ENCODE peak calls at places on chromosome 4, in five cellular contexts. Q is naive thymus-derived CD4-positive, alpha-beta T cell; D is uterus; N is HepG2; U is GM23248. X is an unnamed sample.

GRCh38 chr4:98446499-98447375 is 185.6 kb downstream of the RAP1GDS1 start:
- DNase-seq in D (no peak), U (peak; percentile 63), N (no peak), Q (no peak), X (peak; percentile 48)

GRCh38 chr4:149887091-149887490 is 71.4 kb upstream of the IQCM start:
- DNase-seq in Q (no peak), D (no peak), U (no peak), N (no peak), X (no peak)

GRCh38 chr4:35972814-35973213 is 271.5 kb downstream of the ARAP2 start:
- DNase-seq in D (no peak), N (no peak), U (no peak), Q (no peak), X (no peak)

GRCh38 chr4:41258783-41259182 is 2.1 kb downstream of the UCHL1 start:
- DNase-seq in Q (no peak), U (peak; percentile 82), D (no peak), N (peak; percentile 18), X (no peak)

GRCh38 chr4:156197216-156197615 is 243.6 kb upstream of the CTSO start:
- DNase-seq in U (no peak), Q (no peak), D (peak; percentile 31), N (no peak), X (no peak)

GRCh38 chr4:118989098-118990080 is 100.7 kb downstream of the SYNPO2 start:
- DNase-seq in D (peak; percentile 45), Q (no peak), U (peak; percentile 96), N (no peak), X (no peak)

GRCh38 chr4:110275871-110276270 is 77.5 kb upstream of the ELOVL6 start:
- DNase-seq in U (peak; percentile 60), N (no peak), Q (no peak), D (no peak), X (no peak)

GRCh38 chr4:188143731-188144130 is 4.5 kb downstream of the TRIML1 start:
- DNase-seq in N (no peak), Q (no peak), U (no peak), D (no peak), X (no peak)

GRCh38 chr4:107755841-107756356 is 35.9 kb upstream of the PAPSS1 start:
- DNase-seq in U (no peak), D (no peak), Q (no peak), N (peak; percentile 37), X (no peak)

GRCh38 chr4:147924604-147925412 is 192.9 kb downstream of the ARHGAP10 start:
- DNase-seq in D (no peak), U (peak; percentile 30), Q (no peak), N (peak; percentile 5), X (no peak)

GRCh38 chr4:84379881-84380618 is 119.0 kb downstream of the NKX6-1 start:
- DNase-seq in N (no peak), Q (no peak), U (peak; percentile 85), D (no peak), X (no peak)

GRCh38 chr4:69707807-69708206 is 52.6 kb downstream of the SULT1B1 start:
- DNase-seq in Q (no peak), U (no peak), N (no peak), D (no peak), X (no peak)

GRCh38 chr4:134777626-134778025 is 576.0 kb upstream of the PABPC4L start:
- DNase-seq in D (no peak), U (no peak), Q (no peak), N (no peak), X (no peak)

GRCh38 chr4:153747406-153747805 is 12.4 kb downstream of the RNF175 start:
- DNase-seq in D (no peak), Q (no peak), N (no peak), U (no peak), X (no peak)

GRCh38 chr4:74682567-74683359 is 111.6 kb downstream of the BTC start:
- DNase-seq in U (peak; percentile 94), N (peak; percentile 47), Q (no peak), D (no peak), X (no peak)

GRCh38 chr4:66791686-66792085 is 753.6 kb downstream of the CENPC start:
- DNase-seq in U (no peak), D (no peak), Q (no peak), N (no peak), X (no peak)

GRCh38 chr4:152352215-152352614 is 183.7 kb downstream of the FBXW7 start:
- DNase-seq in U (peak; percentile 61), D (no peak), Q (no peak), N (no peak), X (no peak)

GRCh38 chr4:61200195-61200990 is at the start of gene ADGRL3:
- DNase-seq in D (no peak), U (peak; percentile 9), Q (no peak), N (no peak), X (no peak)

DNA sequence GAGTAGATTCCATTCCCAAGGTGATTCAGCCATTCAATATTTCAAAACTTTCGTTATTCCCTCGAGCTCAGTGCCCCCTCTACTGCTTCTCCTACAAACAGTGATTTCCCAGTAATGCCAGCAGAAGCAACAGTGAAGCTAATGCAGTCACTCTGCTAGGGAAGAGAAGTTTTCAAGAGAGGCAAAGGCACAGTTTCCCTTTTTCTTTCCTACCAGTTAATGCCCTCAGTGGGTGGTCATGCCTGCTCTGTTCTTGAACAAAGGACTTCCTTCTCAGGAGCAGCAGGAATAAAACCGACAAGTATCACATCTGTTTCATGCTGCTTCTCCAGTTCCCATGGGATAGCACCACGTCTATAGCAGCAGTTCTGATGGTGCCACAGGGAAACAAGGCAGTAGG is 317.2 kb downstream of the TENM3 start:
- DNase-seq in N (no peak), Q (no peak), U (no peak), D (no peak), X (no peak)
- H3K4me3 ChIP-seq in N (no peak overlapping the region), Q (no peak overlapping the region), U (no peak overlapping the region), D (no peak overlapping the region), X (no peak overlapping the region)

DNA sequence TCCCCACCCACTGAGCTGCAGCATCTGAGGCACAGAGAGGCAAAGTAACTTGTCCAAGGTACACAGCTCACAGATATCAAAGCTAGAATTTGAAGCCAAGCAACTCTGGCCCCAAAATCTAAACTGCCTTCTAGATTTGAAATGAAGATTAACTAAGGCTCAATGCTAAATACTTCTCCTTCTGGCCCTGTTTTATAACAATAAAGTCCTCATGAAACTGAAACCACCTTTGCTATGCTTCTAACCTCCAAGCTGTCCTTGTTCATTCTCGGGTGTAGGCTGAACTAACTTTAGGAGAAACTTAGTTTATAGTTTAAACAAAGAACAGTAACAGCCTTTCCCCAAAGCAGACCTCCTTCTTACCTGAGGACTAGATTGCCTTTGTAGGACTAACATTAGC is 93.6 kb downstream of the DCTD start:
- DNase-seq in N (no peak), U (no peak), D (no peak), Q (no peak), X (no peak)
- H3K36me3 ChIP-seq in N (no peaks in the 10 kb centered on the region), U (no peaks in the 10 kb centered on the region), D (no peaks in the 10 kb centered on the region), Q (no peaks in the 10 kb centered on the region), X (no peaks in the 10 kb centered on the region)

GRCh38 chr4:124534133-124534532 is 178.4 kb downstream of the ANKRD50 start:
- DNase-seq in N (no peak), U (no peak), Q (no peak), D (no peak), X (no peak)
- H3K27ac ChIP-seq in N (no peak overlapping the region), U (no peak overlapping the region), Q (no peak overlapping the region), D (no peak overlapping the region), X (no peak overlapping the region)

DNA sequence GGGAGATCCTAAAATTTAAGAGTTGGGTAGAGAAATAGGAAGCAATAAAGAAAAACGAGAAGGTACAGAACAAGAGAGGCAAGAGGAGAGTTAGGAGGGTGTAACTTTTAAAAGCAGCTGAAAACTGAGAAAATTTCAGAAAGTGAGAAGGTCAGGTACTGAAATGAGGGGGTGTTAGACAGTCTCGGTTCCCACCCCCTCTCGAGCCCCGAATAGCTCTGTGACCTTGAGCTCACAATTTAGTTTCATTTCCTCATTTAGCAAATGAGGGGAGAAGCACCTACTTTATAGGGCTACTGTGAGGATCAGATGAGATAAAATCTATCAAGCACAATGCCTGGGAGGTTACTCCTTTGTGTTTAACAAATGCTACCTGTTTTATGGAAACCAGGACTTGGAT is 4.8 kb downstream of the UGT8 start:
- DNase-seq in N (no peak), D (no peak), Q (no peak), U (no peak), X (no peak)
- H3K4me3 ChIP-seq in N (no peak overlapping the region), D (no peak overlapping the region), Q (no peak overlapping the region), U (no peak overlapping the region), X (no peak overlapping the region)

GRCh38 chr4:17636341-17636695 is 21.9 kb downstream of the MED28 start:
- DNase-seq in N (no peak), D (no peak), U (no peak), Q (no peak), X (no peak)

GRCh38 chr4:17633600-17633999 is 19.2 kb downstream of the MED28 start:
- DNase-seq in U (no peak), D (no peak), Q (no peak), N (no peak), X (no peak)

GRCh38 chr4:17636696-17637351 is 22.4 kb downstream of the MED28 start:
- DNase-seq in N (peak; percentile 64), U (peak; percentile 86), D (peak; percentile 66), Q (peak; percentile 52), X (peak; percentile 39)

GRCh38 chr4:17639136-17639535 is 24.7 kb downstream of the MED28 start:
- DNase-seq in N (no peak), U (no peak), Q (no peak), D (no peak), X (no peak)

GRCh38 chr4:17635056-17635455 is 20.6 kb downstream of the MED28 start:
- DNase-seq in N (no peak), Q (no peak), U (no peak), D (no peak), X (no peak)
- H3K36me3 ChIP-seq in N (peaks cover 49% of the 10 kb centered on the region), Q (no peaks in the 10 kb centered on the region), U (peaks cover 40% of the 10 kb centered on the region), D (no peaks in the 10 kb centered on the region), X (peaks cover 27% of the 10 kb centered on the region)

DNA sequence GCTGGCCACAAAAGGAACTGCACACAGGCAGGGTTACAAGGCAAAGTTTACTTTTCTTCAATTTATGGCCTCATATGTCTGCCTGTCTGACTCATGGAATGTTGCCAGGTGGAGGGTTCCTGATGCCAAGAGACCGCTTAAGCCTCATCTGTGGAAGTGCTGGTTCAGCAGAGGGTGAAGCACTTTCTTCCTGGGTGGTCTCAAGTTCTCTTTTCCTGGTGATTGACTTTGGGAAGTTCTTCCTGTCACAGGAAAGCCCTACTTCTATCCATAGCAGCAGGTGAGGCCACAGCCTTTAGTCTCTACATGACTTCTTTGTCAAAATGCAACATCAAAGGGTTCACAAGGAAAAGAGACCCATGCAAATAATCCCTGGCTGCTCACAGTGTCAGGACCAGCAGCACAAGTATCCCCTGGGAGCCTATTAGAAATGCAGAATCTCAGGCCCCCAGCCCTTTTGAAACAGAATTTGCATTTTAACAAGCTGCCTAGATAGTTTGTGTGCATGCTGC is 81.4 kb upstream of the IGFBP7 start:
- DNase-seq in U (no peak), N (no peak), Q (no peak), D (peak; percentile 22), X (no peak)
- H3K27ac ChIP-seq in U (no peak overlapping the region), N (no peak overlapping the region), Q (no peak overlapping the region), D (no peak overlapping the region), X (no peak overlapping the region)

DNA sequence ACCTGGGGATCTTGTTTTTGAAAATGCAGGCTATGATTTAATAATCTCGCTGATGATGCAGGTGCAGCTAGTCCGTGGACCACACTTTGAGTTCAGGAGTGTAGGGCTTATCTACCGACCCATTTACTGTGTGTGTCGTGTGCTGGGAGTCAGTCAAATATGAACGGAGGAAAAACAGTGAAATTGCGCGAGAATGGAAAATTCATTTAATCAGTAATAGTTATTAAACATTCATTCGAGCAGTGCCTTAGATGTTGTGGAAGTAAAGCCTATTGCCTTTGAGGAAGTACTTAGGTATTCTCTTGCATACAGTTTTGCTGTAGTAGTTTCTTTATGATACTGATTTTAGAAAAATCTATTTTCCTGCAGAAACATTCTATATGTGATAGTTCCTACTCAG is 725 bp downstream of the RAB33B start:
- DNase-seq in N (no peak), U (peak; percentile 43), Q (no peak), D (no peak), X (no peak)
- H3K4me3 ChIP-seq in N (peak overlapping the region; percentile 68), U (peak overlapping the region; percentile 85), Q (peak overlapping the region; percentile 97), D (peak overlapping the region; percentile 97), X (peak overlapping the region; percentile 71)

GRCh38 chr4:185344743-185345538 is 50.8 kb downstream of the LRP2BP start:
- DNase-seq in D (no peak), Q (no peak), U (no peak), N (no peak), X (no peak)
- H3K36me3 ChIP-seq in D (no peaks in the 10 kb centered on the region), Q (no peaks in the 10 kb centered on the region), U (peaks cover 14% of the 10 kb centered on the region), N (peaks cover 65% of the 10 kb centered on the region), X (peaks cover 4% of the 10 kb centered on the region)

X was measured in effector memory CD4-positive, alpha-beta T cell.